ENCODE peak calls at places on chromosomes 5 and 9, in five cellular contexts. M is GM13977, F is HFF-Myc, Y is GM20000, U is HL-60. W is an unnamed sample.

GRCh38 chr5:54942064-54942778 is 43.2 kb downstream of the ESM1 start:
- DNase-seq in Y (no peak), F (no peak), U (no peak), M (no peak), W (no peak)

GRCh38 chr5:79850316-79850822 is 140.7 kb downstream of the MTX3 start:
- DNase-seq in F (no peak), Y (no peak), M (no peak), U (no peak), W (no peak)

GRCh38 chr9:37149646-37150308 is 29.4 kb downstream of the ZCCHC7 start:
- DNase-seq in Y (no peak), U (no peak), F (no peak), M (no peak), W (no peak)

GRCh38 chr5:180792965-180793287 is 9.7 kb downstream of the MGAT1 start:
- DNase-seq in F (no peak), M (no peak), U (no peak), Y (no peak), W (no peak)

GRCh38 chr5:17094830-17095229 is 122.6 kb upstream of the BASP1 start:
- DNase-seq in M (no peak), F (no peak), Y (no peak), U (no peak), W (no peak)

GRCh38 chr9:76365028-76365427 is 29.2 kb downstream of the RFK start:
- DNase-seq in U (no peak), F (no peak), Y (no peak), M (no peak), W (no peak)

GRCh38 chr9:112439825-112440224 is 46.8 kb upstream of the KIAA1958 start:
- DNase-seq in Y (no peak), F (no peak), M (no peak), U (no peak), W (no peak)

GRCh38 chr9:89739531-89740315 is 134.9 kb downstream of the GADD45G start:
- DNase-seq in Y (peak), M (peak), F (no peak), U (no peak), W (no peak)

GRCh38 chr9:117293199-117294114 is 121.4 kb downstream of the ASTN2 start:
- DNase-seq in M (no peak), Y (no peak), F (no peak), U (no peak), W (no peak)

GRCh38 chr5:78605611-78606010 is 43.0 kb downstream of the LHFPL2 start:
- DNase-seq in M (no peak), U (no peak), Y (no peak), F (no peak), W (no peak)

GRCh38 chr9:83449166-83449565 is 89.0 kb downstream of the FRMD3 start:
- DNase-seq in U (no peak), M (no peak), F (no peak), Y (no peak), W (no peak)

GRCh38 chr5:117621921-117622320 is 1047.3 kb upstream of the SEMA6A start:
- DNase-seq in F (no peak), M (no peak), Y (no peak), U (no peak), W (no peak)

GRCh38 chr5:139678751-139679750 is 30.9 kb downstream of the CXXC5 start:
- DNase-seq in Y (no peak), M (no peak), F (no peak), U (no peak), W (no peak)

GRCh38 chr5:39446231-39446630 is 21.5 kb upstream of the DAB2 start:
- DNase-seq in Y (no peak), M (no peak), U (no peak), F (no peak), W (no peak)

DNA sequence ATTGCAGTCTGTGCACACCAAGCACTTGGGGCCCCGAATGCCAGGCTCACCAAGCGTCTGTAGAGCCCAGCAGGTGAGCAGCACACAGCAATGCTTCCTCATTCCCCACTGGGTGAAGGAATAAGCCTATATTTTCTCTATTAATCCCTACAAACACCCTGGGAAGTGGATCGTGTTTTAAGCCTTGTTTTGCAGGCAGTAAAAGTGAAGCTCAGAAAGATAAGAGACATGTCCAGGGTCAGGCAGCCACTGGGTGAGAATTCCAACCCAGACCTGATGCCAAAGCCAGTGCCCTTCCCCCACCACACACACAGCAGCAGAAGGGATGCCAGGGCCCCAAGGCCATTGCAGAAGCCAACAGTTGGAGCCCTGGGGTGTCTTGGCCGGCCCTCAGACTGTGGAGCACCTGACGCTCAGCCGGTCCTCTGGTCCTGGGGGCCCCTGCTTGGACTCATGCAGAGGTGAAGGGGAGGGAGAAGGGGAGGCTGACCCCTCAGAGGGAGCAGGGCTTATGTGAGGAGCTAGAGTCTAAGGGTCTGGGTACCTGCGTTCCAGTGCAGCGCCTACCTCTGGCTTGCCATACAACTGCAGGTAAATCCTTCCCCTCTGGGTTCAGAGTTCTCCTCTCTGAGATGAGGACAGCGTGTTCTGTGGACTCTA is 26.3 kb upstream of the SYNPO start:
- DNase-seq in M (no peak), F (no peak), U (no peak), Y (no peak), W (no peak)
- TF ChIP-seq CTCF in M (peak), F (peak), U (no peak), Y (no peak), W (peak)

GRCh38 chr9:35771943-35772342 is 17.9 kb upstream of the MSMP start:
- DNase-seq in F (no peak), U (no peak), Y (no peak), M (no peak), W (no peak)
- TF ChIP-seq CTCF in F (no peak), U (no peak), Y (no peak), M (no peak), W (no peak)

DNA sequence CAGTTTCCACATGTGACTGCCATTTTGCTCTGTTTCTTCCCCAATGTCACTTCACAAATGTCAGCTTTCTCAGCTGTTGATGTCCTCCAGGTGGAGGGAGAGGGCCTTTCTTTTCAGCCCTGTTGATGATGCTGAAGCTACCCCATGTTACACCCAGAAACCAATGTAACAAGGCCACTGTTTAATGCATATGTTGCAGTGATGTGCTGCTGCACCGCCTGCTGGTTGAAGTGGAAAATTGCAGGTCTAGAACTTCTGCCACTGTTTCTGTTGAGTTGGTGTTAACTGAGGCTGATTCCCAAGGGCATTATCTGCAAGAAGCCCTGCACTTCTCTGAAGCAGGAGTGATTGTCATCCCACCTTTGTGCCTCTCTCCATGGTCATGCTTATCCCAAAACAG is 428.4 kb downstream of the KDM4C start:
- DNase-seq in M (no peak), U (peak), F (peak), Y (no peak), W (no peak)
- TF ChIP-seq CTCF in M (peak), U (peak), F (peak), Y (peak), W (peak)

DNA sequence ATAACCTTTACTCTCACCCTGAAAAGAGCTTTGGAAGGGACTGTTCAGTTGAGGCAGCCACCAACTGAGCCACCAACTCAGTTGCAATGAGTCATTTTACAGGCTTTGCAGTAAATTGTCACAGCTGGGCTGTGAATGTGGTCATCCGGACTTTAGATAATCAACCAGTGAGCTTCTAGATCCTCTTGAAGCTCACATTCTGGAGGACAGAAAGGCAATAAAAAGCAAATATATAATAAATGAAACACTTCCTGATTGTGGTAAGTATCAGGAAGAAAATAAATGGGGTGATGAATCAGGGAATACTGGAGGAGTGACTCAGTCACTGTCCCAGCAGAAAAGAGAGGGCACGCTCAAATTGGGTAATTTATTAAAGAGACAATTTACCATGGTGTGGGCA is 13.2 kb upstream of the C5orf58 start:
- DNase-seq in Y (no peak), M (no peak), U (no peak), F (peak), W (no peak)
- TF ChIP-seq CTCF in Y (no peak), M (no peak), U (no peak), F (no peak), W (no peak)